ENCODE peak calls at places on chromosome 17, in nine cellular contexts. Z is IMR-90; P is osteocyte; C is CD8-positive, alpha-beta T cell; S is mesothelial cell of epicardium; V is A549; X is HFF-Myc; I is left ventricle myocardium inferior; K is activated B cell treated with CpG ODN at 0.5 μM for 24 hours. Q is an unnamed sample.

GRCh38 chr17:79785900-79786810 is 8.2 kb downstream of the CBX2 start:
- DNase-seq in Z (no peak), P (no peak), C (no peak), S (no peak), V (no peak), X (no peak), I (no peak), K (no peak), Q (no peak)

GRCh38 chr17:57508706-57509105 is 236.4 kb downstream of the CCDC182 start:
- DNase-seq in Z (no peak), P (no peak), C (no peak), S (no peak), V (no peak), X (no peak), I (no peak), K (no peak), Q (no peak)

GRCh38 chr17:65013613-65014391 is 42.7 kb downstream of the GNA13 start:
- DNase-seq in Z (peak), P (no peak), C (no peak), S (no peak), V (no peak), X (peak), I (no peak), K (no peak), Q (no peak)

GRCh38 chr17:83073389-83074063 is 5.9 kb upstream of the METRNL start:
- DNase-seq in Z (no peak), P (no peak), C (no peak), S (no peak), V (no peak), X (no peak), I (peak), K (no peak), Q (peak)

GRCh38 chr17:53765609-53766008 is 57.1 kb upstream of the KIF2B start:
- DNase-seq in Z (no peak), P (no peak), C (no peak), S (no peak), V (no peak), X (no peak), I (no peak), K (no peak), Q (no peak)

GRCh38 chr17:55157165-55157564 is 107.6 kb upstream of the HLF start:
- DNase-seq in Z (peak), P (no peak), C (no peak), S (no peak), V (no peak), X (no peak), I (no peak), K (no peak), Q (no peak)

GRCh38 chr17:80220709-80221215 is 535 bp downstream of the SLC26A11 start:
- DNase-seq in Z (no peak), P (no peak), C (no peak), S (no peak), V (peak), X (no peak), I (no peak), K (no peak), Q (no peak)

GRCh38 chr17:6627019-6627418 is 13.5 kb downstream of the KIAA0753 start:
- DNase-seq in Z (peak), P (no peak), C (no peak), S (no peak), V (no peak), X (no peak), I (no peak), K (no peak), Q (no peak)

GRCh38 chr17:82841921-82842596 is 2.2 kb upstream of the ZNF750 start:
- DNase-seq in Z (no peak), P (no peak), C (no peak), S (no peak), V (no peak), X (no peak), I (no peak), K (no peak), Q (no peak)

GRCh38 chr17:31392002-31392855 is 754 bp downstream of the RAB11FIP4 start:
- DNase-seq in Z (no peak), P (peak), C (no peak), S (no peak), V (no peak), X (no peak), I (no peak), K (peak), Q (no peak)

GRCh38 chr17:34437188-34437587 is 74.2 kb upstream of the CCL1 start:
- DNase-seq in Z (no peak), P (no peak), C (no peak), S (no peak), V (no peak), X (no peak), I (no peak), K (no peak), Q (no peak)

GRCh38 chr17:34447406-34447805 is 84.4 kb upstream of the CCL1 start:
- DNase-seq in Z (no peak), P (no peak), C (no peak), S (no peak), V (no peak), X (no peak), I (no peak), K (no peak), Q (no peak)

GRCh38 chr17:34445145-34445544 is 82.1 kb upstream of the CCL1 start:
- DNase-seq in Z (no peak), P (no peak), C (no peak), S (no peak), V (no peak), X (no peak), I (no peak), K (no peak), Q (no peak)

GRCh38 chr17:34443832-34444469 is 80.9 kb upstream of the CCL1 start:
- DNase-seq in Z (no peak), P (no peak), C (no peak), S (no peak), V (peak), X (no peak), I (peak), K (no peak), Q (peak)

GRCh38 chr17:34442387-34443111 is 79.5 kb upstream of the CCL1 start:
- DNase-seq in Z (no peak), P (no peak), C (no peak), S (no peak), V (no peak), X (no peak), I (no peak), K (no peak), Q (no peak)
- TF ChIP-seq CTCF in Z (no peak), P (no peak), C (no peak), S (no peak), V (no peak), X (no peak), I (no peak), K (no peak), Q (no peak)

GRCh38 chr17:75679706-75680201 is 12.6 kb downstream of the SAP30BP start:
- DNase-seq in Z (no peak), P (no peak), C (no peak), S (no peak), V (peak), X (no peak), I (no peak), K (no peak), Q (peak)
- TF ChIP-seq CTCF in Z (no peak), P (peak), C (no peak), S (no peak), V (peak), X (peak), I (peak), K (no peak), Q (no peak)

GRCh38 chr17:50112694-50113093 is 17.3 kb downstream of the SAMD14 start:
- DNase-seq in Z (no peak), P (no peak), C (no peak), S (no peak), V (no peak), X (no peak), I (no peak), K (no peak), Q (no peak)

GRCh38 chr17:50109207-50109606 is 14.1 kb downstream of the PDK2 start:
- DNase-seq in Z (no peak), P (no peak), C (no peak), S (no peak), V (no peak), X (no peak), I (no peak), K (no peak), Q (no peak)

GRCh38 chr17:50111687-50112655 is 16.8 kb downstream of the PDK2 start:
- DNase-seq in Z (no peak), P (no peak), C (no peak), S (no peak), V (no peak), X (no peak), I (peak), K (no peak), Q (no peak)

GRCh38 chr17:50109785-50110184 is 14.6 kb downstream of the PDK2 start:
- DNase-seq in Z (no peak), P (no peak), C (no peak), S (no peak), V (no peak), X (no peak), I (no peak), K (no peak), Q (no peak)

DNA sequence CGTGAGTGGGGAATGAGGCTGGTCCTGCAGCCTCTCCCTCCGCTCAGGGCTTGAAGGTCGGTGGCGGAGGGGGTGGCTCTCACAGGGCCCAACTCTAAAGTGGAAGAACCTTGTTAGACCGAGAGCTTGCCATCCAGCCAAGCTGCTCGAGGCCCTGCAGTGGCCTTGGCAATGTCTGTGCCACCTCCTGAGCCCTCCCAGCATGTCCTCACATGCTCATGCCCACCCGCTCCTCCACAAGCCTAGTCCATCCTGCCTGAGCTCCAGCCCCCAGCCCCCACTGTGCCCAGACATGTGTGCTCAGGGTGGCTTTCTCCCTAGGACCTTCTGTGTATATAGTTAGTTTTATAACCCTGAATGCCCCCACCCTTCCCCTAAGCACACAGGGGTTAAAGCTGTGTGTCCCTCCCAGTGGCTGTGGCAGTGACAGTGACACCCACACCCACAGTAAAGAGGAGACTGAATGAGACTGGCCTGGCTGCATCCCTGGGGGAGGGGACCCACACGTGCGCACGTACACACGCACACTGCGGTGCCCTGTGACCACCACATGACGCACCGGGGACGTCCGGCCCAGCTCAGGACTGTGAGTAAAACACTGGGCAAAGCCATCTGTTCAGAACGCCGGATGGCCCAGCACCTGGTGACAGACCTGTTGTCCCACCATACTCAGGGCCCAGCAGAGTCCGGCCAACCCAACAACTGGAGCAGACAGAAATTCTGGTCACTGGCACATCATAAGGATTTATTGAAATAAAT is 15.6 kb downstream of the PDK2 start:
- DNase-seq in Z (no peak), P (no peak), C (no peak), S (no peak), V (no peak), X (no peak), I (peak), K (no peak), Q (no peak)
- TF ChIP-seq CTCF in Z (no peak), P (no peak), C (no peak), S (no peak), V (no peak), X (no peak), I (no peak), K (no peak), Q (no peak)

GRCh38 chr17:81710514-81711308 is 1.4 kb upstream of the SLC25A10 start:
- DNase-seq in Z (no peak), P (no peak), C (no peak), S (no peak), V (no peak), X (no peak), I (no peak), K (no peak), Q (no peak)

GRCh38 chr17:81711814-81712467 is at the start of gene SLC25A10:
- DNase-seq in Z (peak), P (no peak), C (peak), S (peak), V (peak), X (no peak), I (peak), K (peak), Q (peak)

GRCh38 chr17:81713556-81714411 is 1.7 kb downstream of the SLC25A10 start:
- DNase-seq in Z (no peak), P (no peak), C (no peak), S (no peak), V (no peak), X (no peak), I (no peak), K (no peak), Q (peak)

GRCh38 chr17:81713004-81713555 is 996 bp downstream of the SLC25A10 start:
- DNase-seq in Z (no peak), P (no peak), C (no peak), S (no peak), V (no peak), X (no peak), I (no peak), K (no peak), Q (peak)

GRCh38 chr17:81712468-81713003 is 452 bp downstream of the SLC25A10 start:
- DNase-seq in Z (no peak), P (no peak), C (no peak), S (no peak), V (peak), X (no peak), I (no peak), K (no peak), Q (peak)
- TF ChIP-seq CTCF in Z (peak), P (no peak), C (no peak), S (no peak), V (peak), X (no peak), I (no peak), K (no peak), Q (no peak)

DNA sequence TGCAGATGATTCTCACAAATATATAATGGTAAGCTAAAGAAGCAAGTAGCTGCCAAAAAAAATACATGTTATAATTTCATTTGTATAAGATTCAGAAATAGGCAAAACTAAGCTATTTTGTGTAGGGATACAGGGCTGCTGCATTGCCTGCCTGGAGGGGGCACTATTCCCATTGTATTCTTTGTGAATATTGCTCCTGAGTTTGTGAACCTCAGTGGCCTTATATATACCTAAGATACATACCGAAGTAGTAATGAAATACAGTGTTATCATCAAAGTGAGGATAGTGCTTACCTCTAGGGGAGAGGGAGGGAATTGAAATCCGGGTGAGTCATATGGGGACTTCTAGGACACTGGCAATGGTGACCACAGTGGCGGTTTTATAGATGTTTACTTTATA is 53.5 kb downstream of the C17orf58 start:
- DNase-seq in Z (peak), P (no peak), C (no peak), S (no peak), V (peak), X (no peak), I (no peak), K (no peak), Q (peak)
- TF ChIP-seq CTCF in Z (peak), P (peak), C (peak), S (no peak), V (peak), X (peak), I (peak), K (no peak), Q (no peak)

GRCh38 chr17:18254888-18255649 is 3.5 kb downstream of the FLII start:
- DNase-seq in Z (no peak), P (no peak), C (no peak), S (no peak), V (no peak), X (no peak), I (no peak), K (no peak), Q (no peak)
- TF ChIP-seq CTCF in Z (no peak), P (no peak), C (no peak), S (no peak), V (no peak), X (no peak), I (no peak), K (no peak), Q (no peak)

DNA sequence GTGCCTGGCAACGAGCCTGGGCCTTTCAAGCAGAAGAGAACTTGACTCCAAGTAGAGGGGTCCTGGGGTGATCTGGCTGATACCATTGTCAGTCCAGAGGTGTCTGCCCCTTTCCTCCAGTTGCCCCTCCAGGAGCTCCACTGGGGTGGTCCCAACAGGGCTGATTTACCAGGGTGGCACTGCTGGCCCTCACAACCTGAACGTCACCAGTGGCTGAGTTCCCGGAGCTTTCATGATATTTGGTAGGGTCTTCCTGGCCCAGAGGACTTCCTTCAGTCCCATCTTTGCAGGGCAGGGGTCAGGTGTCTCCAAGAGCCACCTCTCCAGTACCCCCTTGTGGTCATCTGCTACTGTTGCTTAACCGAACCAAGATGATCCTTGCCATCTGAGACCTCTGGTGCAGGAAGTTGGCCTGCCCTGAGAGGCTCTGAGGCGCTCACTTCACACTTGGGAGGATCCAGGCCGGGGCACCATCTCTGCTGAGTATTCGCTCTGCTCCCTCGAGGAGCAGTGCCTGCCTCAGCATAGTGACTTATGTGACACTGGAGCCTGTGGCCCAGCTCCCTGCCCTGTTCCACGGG is 3.5 kb downstream of the LIMD2 start:
- DNase-seq in Z (no peak), P (no peak), C (peak), S (no peak), V (peak), X (no peak), I (no peak), K (no peak), Q (no peak)
- TF ChIP-seq CTCF in Z (peak), P (peak), C (peak), S (no peak), V (peak), X (peak), I (peak), K (no peak), Q (no peak)

GRCh38 chr17:42520540-42520951 is 15.5 kb upstream of the NAGLU start:
- DNase-seq in Z (no peak), P (no peak), C (no peak), S (no peak), V (no peak), X (no peak), I (no peak), K (no peak), Q (peak)
- TF ChIP-seq CTCF in Z (peak), P (peak), C (no peak), S (no peak), V (peak), X (peak), I (peak), K (no peak), Q (peak)

Q was measured in Calu3.